ENCODE peak calls at places on chromosomes 16 and 17, in eight cellular contexts. H is mucosa of descending colon; O is body of pancreas; J is HFFc6; X is pancreas; K is CD8-positive, alpha-beta T cell; V is tibial nerve; B is WERI-Rb-1. P is an unnamed sample.

GRCh38 chr16:31473300-31474052 is 1.5 kb downstream of the TGFB1I1 start:
- DNase-seq in H (no peak), O (no peak), K (no peak), B (no peak), X (no peak), J (no peak), V (no peak), P (no peak)

GRCh38 chr17:21397341-21398050 is 21.3 kb downstream of the KCNJ12 start:
- DNase-seq in K (no peak), V (no peak), X (no peak), O (no peak), H (no peak), J (no peak), B (no peak), P (no peak)

GRCh38 chr17:81254955-81255717 is 16.0 kb downstream of the NDUFAF8 start:
- DNase-seq in H (peak; percentile 85), J (peak; percentile 77), X (peak; percentile 77), B (peak; percentile 91), V (peak; percentile 53), O (peak; percentile 84), K (no peak), P (no peak)

GRCh38 chr16:47826070-47826469 is 329.7 kb downstream of the ABCC12 start:
- DNase-seq in H (no peak), O (no peak), K (no peak), B (no peak), X (no peak), V (no peak), J (no peak), P (no peak)

GRCh38 chr17:12673788-12674187 is 8.1 kb downstream of the MYOCD start:
- DNase-seq in K (no peak), J (peak; percentile 51), B (no peak), X (no peak), O (no peak), V (no peak), H (no peak), P (no peak)

GRCh38 chr17:49230636-49231562 is at the start of gene PHOSPHO1:
- DNase-seq in H (peak; percentile 85), V (peak; percentile 53), K (peak; percentile 89), O (peak; percentile 72), X (peak; percentile 67), J (peak; percentile 66), B (peak; percentile 94), P (peak; percentile 88)

GRCh38 chr17:29699283-29699682 is 76.6 kb upstream of the CORO6 start:
- DNase-seq in K (no peak), J (no peak), O (no peak), V (no peak), B (no peak), X (no peak), H (no peak), P (no peak)

GRCh38 chr17:56440391-56440790 is 153.1 kb upstream of the NOG start:
- DNase-seq in K (no peak), J (peak; percentile 56), O (no peak), B (peak; percentile 17), V (no peak), X (no peak), H (no peak), P (no peak)

GRCh38 chr17:77535435-77535834 is 394.7 kb downstream of the SEC14L1 start:
- DNase-seq in O (no peak), V (no peak), B (no peak), J (no peak), X (no peak), K (no peak), H (no peak), P (no peak)

GRCh38 chr16:85436636-85437160 is 176.4 kb upstream of the GSE1 start:
- DNase-seq in O (peak; percentile 89), B (peak; percentile 94), K (no peak), H (peak; percentile 89), J (no peak), X (peak; percentile 78), V (no peak), P (no peak)

GRCh38 chr17:49646391-49647255 is 31.3 kb downstream of the SPOP start:
- DNase-seq in O (no peak), J (peak; percentile 85), V (no peak), B (no peak), K (no peak), H (no peak), X (no peak), P (no peak)

GRCh38 chr17:72376486-72377345 is 255.9 kb downstream of the SOX9 start:
- DNase-seq in O (no peak), J (peak; percentile 41), X (no peak), K (no peak), V (no peak), B (peak; percentile 61), H (no peak), P (no peak)

GRCh38 chr16:65895486-65895885 is 471.0 kb upstream of the CDH5 start:
- DNase-seq in H (no peak), O (no peak), B (no peak), X (no peak), K (no peak), J (no peak), V (no peak), P (no peak)

GRCh38 chr16:28823719-28824547 is 1.1 kb downstream of the ATXN2L start:
- DNase-seq in O (peak; percentile 96), K (peak; percentile 97), V (peak; percentile 91), H (peak; percentile 94), B (peak; percentile 99), X (peak; percentile 96), J (peak; percentile 95), P (peak; percentile 94)

GRCh38 chr16:88799569-88800276 is 3.9 kb upstream of the CDT1 start:
- DNase-seq in B (no peak), H (no peak), J (no peak), O (no peak), V (no peak), K (peak; percentile 34), X (no peak), P (no peak)

GRCh38 chr17:45951403-45951802 is 47.6 kb upstream of the STH start:
- DNase-seq in K (no peak), O (no peak), X (no peak), J (no peak), V (no peak), B (no peak), H (no peak), P (no peak)

GRCh38 chr17:51475650-51476221 is 215.4 kb downstream of the UTP18 start:
- DNase-seq in B (no peak), H (no peak), O (no peak), V (no peak), K (no peak), J (no peak), X (no peak), P (no peak)

GRCh38 chr16:16158741-16159374 is 64.4 kb downstream of the ABCC6 start:
- DNase-seq in O (no peak), B (no peak), J (peak; percentile 17), K (no peak), X (no peak), V (no peak), H (no peak), P (no peak)

GRCh38 chr17:75830168-75831031 is 13.8 kb downstream of the UNC13D start:
- DNase-seq in B (peak; percentile 71), X (no peak), H (peak; percentile 62), V (no peak), O (peak; percentile 46), J (no peak), K (peak; percentile 54), P (no peak)
- TF ChIP-seq CTCF in B (peak; percentile 91), X (no peak), H (peak; percentile 22), V (peak; percentile 22), O (no peak), J (peak; percentile 76), K (peak; percentile 60), P (peak; percentile 37)

DNA sequence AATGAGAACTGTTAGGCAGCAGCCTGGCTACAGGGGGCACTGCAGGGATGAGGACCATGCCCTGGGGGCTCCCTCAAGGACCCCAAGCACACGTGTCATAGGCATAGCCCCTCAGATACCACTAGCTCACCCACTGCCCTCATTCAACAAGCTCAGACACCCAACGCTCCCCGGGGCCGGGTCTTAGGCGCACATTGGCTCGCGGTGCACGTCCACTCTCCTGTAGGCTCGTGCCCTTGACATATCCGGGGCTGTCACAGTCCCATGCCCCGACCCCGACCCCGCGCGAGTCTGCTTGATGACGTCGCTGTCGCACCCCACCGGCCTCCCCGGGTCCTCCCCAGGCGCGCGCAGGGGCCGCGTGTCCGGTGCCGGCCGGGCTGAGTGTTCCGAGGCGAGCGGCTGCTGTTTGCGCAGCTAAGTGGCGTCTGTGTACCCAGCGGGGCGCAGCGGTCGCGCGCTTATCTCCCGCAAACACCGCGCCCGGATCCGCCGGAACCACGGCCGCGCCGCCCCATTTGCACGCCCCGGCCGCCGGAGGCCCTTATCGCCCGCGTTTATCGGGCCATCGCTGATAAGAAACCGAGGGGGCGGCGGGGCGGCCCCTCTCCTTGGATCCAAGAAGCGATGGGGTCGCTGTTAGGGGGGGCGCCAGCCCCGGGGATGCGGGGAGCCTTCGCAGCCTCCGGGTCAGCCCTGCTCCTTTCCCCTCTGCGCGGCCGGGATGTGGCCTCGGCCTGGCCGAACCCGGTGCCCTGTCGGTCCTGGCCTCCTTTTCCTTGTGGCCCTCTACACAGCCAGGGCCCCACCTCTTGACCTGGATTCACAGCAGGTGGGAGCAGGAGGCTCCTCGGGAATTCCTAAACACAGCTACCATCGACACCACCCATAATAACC is 20.7 kb upstream of the NAGS start:
- DNase-seq in V (no peak), J (no peak), X (peak; percentile 42), K (no peak), O (peak; percentile 55), B (peak; percentile 36), H (peak; percentile 40), P (no peak)
- TF ChIP-seq CTCF in V (no peak), J (peak; percentile 33), X (no peak), K (no peak), O (no peak), B (peak; percentile 75), H (no peak), P (no peak)

GRCh38 chr17:19755392-19755791 is 7.3 kb upstream of the ALDH3A1 start:
- DNase-seq in K (no peak), B (no peak), O (no peak), H (no peak), V (no peak), J (no peak), X (no peak), P (no peak)
- TF ChIP-seq CTCF in K (no peak), B (no peak), O (no peak), H (no peak), V (no peak), J (no peak), X (no peak), P (no peak)

DNA sequence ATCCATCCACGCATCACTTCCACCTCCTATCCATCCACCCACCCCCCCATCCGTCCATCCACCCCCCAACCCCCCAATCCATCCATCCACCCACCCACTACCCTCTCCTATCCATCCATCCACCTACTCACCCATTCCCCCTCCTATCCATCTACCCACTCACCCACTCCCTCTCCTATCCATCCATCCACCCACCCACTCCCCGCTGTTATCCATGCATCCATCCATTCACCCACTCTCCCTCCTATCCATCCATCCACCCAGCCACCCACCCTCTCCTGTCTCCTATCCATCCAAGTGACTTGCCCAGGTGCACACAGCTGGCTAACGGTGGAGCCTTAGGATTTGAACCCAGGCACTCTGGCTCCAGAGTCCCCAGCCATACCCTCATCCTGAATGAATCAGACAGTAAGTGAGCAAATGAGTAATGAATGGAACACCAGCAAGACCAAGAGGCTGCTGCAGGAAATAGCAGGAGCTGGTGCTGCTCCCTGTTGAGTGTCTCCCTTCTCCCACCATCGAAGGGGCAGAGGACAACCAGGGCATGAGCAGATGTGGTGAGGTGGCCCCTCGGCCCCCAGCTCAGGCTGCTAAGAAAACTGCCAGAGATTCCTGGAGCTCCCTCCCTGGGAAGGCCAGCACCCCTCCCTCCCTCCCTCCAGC is 62.5 kb downstream of the LITAF start:
- DNase-seq in B (no peak), K (no peak), X (no peak), O (no peak), H (no peak), J (peak; percentile 7), V (no peak), P (no peak)
- TF ChIP-seq CTCF in B (no peak), K (no peak), X (no peak), O (no peak), H (no peak), J (no peak), V (no peak), P (no peak)